ENCODE peak calls at places on chromosomes 6 and 20, in five cellular contexts. One of them, this sample, is unnamed.

GRCh38 chr6:33205172-33206026 is 944 bp downstream of the HSD17B8 start:
- DNase-seq in central memory CD4-positive, alpha-beta T cell: no peak
- DNase-seq in A172: peak; percentile 92
- DNase-seq in heart left ventricle: no peak
- DNase-seq in mammary epithelial cell: peak; percentile 73
- DNase-seq in this sample: peak; percentile 20

GRCh38 chr6:149054559-149055194 is 262.8 kb upstream of the TAB2 start:
- DNase-seq in heart left ventricle: no peak
- DNase-seq in central memory CD4-positive, alpha-beta T cell: no peak
- DNase-seq in mammary epithelial cell: no peak
- DNase-seq in A172: no peak
- DNase-seq in this sample: no peak

GRCh38 chr20:14264869-14265268 is 72.5 kb downstream of the FLRT3 start:
- DNase-seq in heart left ventricle: no peak
- DNase-seq in central memory CD4-positive, alpha-beta T cell: no peak
- DNase-seq in mammary epithelial cell: peak; percentile 9
- DNase-seq in A172: peak; percentile 5
- DNase-seq in this sample: peak; percentile 18

GRCh38 chr6:34618430-34619182 is 62.5 kb upstream of the SPDEF start:
- DNase-seq in A172: no peak
- DNase-seq in heart left ventricle: no peak
- DNase-seq in central memory CD4-positive, alpha-beta T cell: no peak
- DNase-seq in mammary epithelial cell: no peak
- DNase-seq in this sample: no peak

GRCh38 chr6:84777888-84778287 is 13.5 kb upstream of the TBX18 start:
- DNase-seq in heart left ventricle: no peak
- DNase-seq in central memory CD4-positive, alpha-beta T cell: no peak
- DNase-seq in A172: peak; percentile 23
- DNase-seq in mammary epithelial cell: peak; percentile 37
- DNase-seq in this sample: peak; percentile 35

GRCh38 chr20:11445891-11446290 is 471.8 kb upstream of the BTBD3 start:
- DNase-seq in heart left ventricle: no peak
- DNase-seq in mammary epithelial cell: no peak
- DNase-seq in A172: no peak
- DNase-seq in central memory CD4-positive, alpha-beta T cell: no peak
- DNase-seq in this sample: no peak

GRCh38 chr20:22348010-22348409 is 236.4 kb downstream of the FOXA2 start:
- DNase-seq in central memory CD4-positive, alpha-beta T cell: no peak
- DNase-seq in heart left ventricle: no peak
- DNase-seq in mammary epithelial cell: no peak
- DNase-seq in A172: no peak
- DNase-seq in this sample: no peak

GRCh38 chr6:28134015-28134414 is 7.7 kb upstream of the ZKSCAN8 start:
- DNase-seq in heart left ventricle: no peak
- DNase-seq in mammary epithelial cell: peak; percentile 21
- DNase-seq in central memory CD4-positive, alpha-beta T cell: no peak
- DNase-seq in A172: peak; percentile 46
- DNase-seq in this sample: peak; percentile 59

GRCh38 chr6:141107562-141108160 is 1025.1 kb upstream of the GJE1 start:
- DNase-seq in mammary epithelial cell: peak; percentile 91
- DNase-seq in central memory CD4-positive, alpha-beta T cell: no peak
- DNase-seq in heart left ventricle: no peak
- DNase-seq in A172: peak; percentile 51
- DNase-seq in this sample: peak; percentile 54

GRCh38 chr6:160494576-160494975 is 146.4 kb downstream of the SLC22A3 start:
- DNase-seq in A172: no peak
- DNase-seq in mammary epithelial cell: no peak
- DNase-seq in central memory CD4-positive, alpha-beta T cell: no peak
- DNase-seq in heart left ventricle: no peak
- DNase-seq in this sample: no peak

GRCh38 chr6:11975353-11975977 is 36.6 kb upstream of the HIVEP1 start:
- DNase-seq in mammary epithelial cell: no peak
- DNase-seq in central memory CD4-positive, alpha-beta T cell: no peak
- DNase-seq in A172: no peak
- DNase-seq in heart left ventricle: no peak
- DNase-seq in this sample: peak; percentile 89

GRCh38 chr6:142746524-142746923 is 198.5 kb downstream of the HIVEP2 start:
- DNase-seq in central memory CD4-positive, alpha-beta T cell: peak; percentile 21
- DNase-seq in A172: no peak
- DNase-seq in heart left ventricle: no peak
- DNase-seq in mammary epithelial cell: no peak
- DNase-seq in this sample: peak; percentile 24

GRCh38 chr6:109130065-109130464 is 34.8 kb downstream of the CEP57L1 start:
- DNase-seq in mammary epithelial cell: no peak
- DNase-seq in heart left ventricle: no peak
- DNase-seq in central memory CD4-positive, alpha-beta T cell: no peak
- DNase-seq in A172: no peak
- DNase-seq in this sample: no peak

GRCh38 chr6:109008061-109008460 is 86.6 kb downstream of the SESN1 start:
- DNase-seq in central memory CD4-positive, alpha-beta T cell: no peak
- DNase-seq in heart left ventricle: no peak
- DNase-seq in A172: no peak
- DNase-seq in mammary epithelial cell: no peak
- DNase-seq in this sample: no peak

GRCh38 chr6:21998539-21998938 is 298.3 kb downstream of the PRL start:
- DNase-seq in central memory CD4-positive, alpha-beta T cell: no peak
- DNase-seq in mammary epithelial cell: no peak
- DNase-seq in heart left ventricle: no peak
- DNase-seq in A172: no peak
- DNase-seq in this sample: peak; percentile 28

GRCh38 chr6:958531-958930 is 265.6 kb upstream of the EXOC2 start:
- DNase-seq in heart left ventricle: no peak
- DNase-seq in central memory CD4-positive, alpha-beta T cell: no peak
- DNase-seq in A172: peak; percentile 81
- DNase-seq in mammary epithelial cell: peak; percentile 6
- DNase-seq in this sample: peak; percentile 6

GRCh38 chr6:6199678-6200077 is 120.8 kb downstream of the F13A1 start:
- DNase-seq in A172: no peak
- DNase-seq in heart left ventricle: no peak
- DNase-seq in mammary epithelial cell: no peak
- DNase-seq in central memory CD4-positive, alpha-beta T cell: no peak
- DNase-seq in this sample: no peak

GRCh38 chr20:3966571-3966970 is 48.8 kb downstream of the RNF24 start:
- DNase-seq in mammary epithelial cell: no peak
- DNase-seq in heart left ventricle: no peak
- DNase-seq in central memory CD4-positive, alpha-beta T cell: no peak
- DNase-seq in A172: no peak
- DNase-seq in this sample: no peak

GRCh38 chr20:24995741-24996448 is 3.3 kb upstream of the APMAP start:
- DNase-seq in A172: peak; percentile 55
- DNase-seq in central memory CD4-positive, alpha-beta T cell: no peak
- DNase-seq in heart left ventricle: no peak
- DNase-seq in mammary epithelial cell: no peak
- DNase-seq in this sample: no peak

GRCh38 chr6:151440930-151441329 is 11.0 kb downstream of the RMND1 start:
- DNase-seq in heart left ventricle: no peak
- DNase-seq in central memory CD4-positive, alpha-beta T cell: peak; percentile 13
- DNase-seq in mammary epithelial cell: no peak
- DNase-seq in A172: no peak
- DNase-seq in this sample: no peak

GRCh38 chr6:5214570-5215052 is 46.1 kb downstream of the LYRM4 start:
- DNase-seq in mammary epithelial cell: peak; percentile 21
- DNase-seq in A172: no peak
- DNase-seq in heart left ventricle: peak; percentile 58
- DNase-seq in central memory CD4-positive, alpha-beta T cell: no peak
- DNase-seq in this sample: no peak

GRCh38 chr6:45423111-45423900 is 45.6 kb upstream of the SUPT3H start:
- DNase-seq in heart left ventricle: peak; percentile 39
- DNase-seq in A172: no peak
- DNase-seq in central memory CD4-positive, alpha-beta T cell: peak; percentile 30
- DNase-seq in mammary epithelial cell: peak; percentile 28
- DNase-seq in this sample: peak; percentile 59

GRCh38 chr6:33824461-33825154 is 20.8 kb upstream of the MLN start:
- DNase-seq in heart left ventricle: no peak
- DNase-seq in mammary epithelial cell: no peak
- DNase-seq in central memory CD4-positive, alpha-beta T cell: no peak
- DNase-seq in A172: no peak
- DNase-seq in this sample: no peak

GRCh38 chr20:24979036-24979960 is 13.3 kb downstream of the APMAP start:
- DNase-seq in mammary epithelial cell: no peak
- DNase-seq in A172: no peak
- DNase-seq in central memory CD4-positive, alpha-beta T cell: no peak
- DNase-seq in heart left ventricle: no peak
- DNase-seq in this sample: no peak

GRCh38 chr6:44081753-44082152 is 45.5 kb downstream of the MRPL14 start:
- DNase-seq in mammary epithelial cell: no peak
- DNase-seq in A172: no peak
- DNase-seq in heart left ventricle: no peak
- DNase-seq in central memory CD4-positive, alpha-beta T cell: no peak
- DNase-seq in this sample: no peak

GRCh38 chr6:2191390-2191740 is 54.0 kb downstream of the GMDS start:
- DNase-seq in A172: no peak
- DNase-seq in heart left ventricle: no peak
- DNase-seq in mammary epithelial cell: no peak
- DNase-seq in central memory CD4-positive, alpha-beta T cell: no peak
- DNase-seq in this sample: no peak

GRCh38 chr6:111846061-111846460 is 27.2 kb downstream of the FYN start:
- DNase-seq in central memory CD4-positive, alpha-beta T cell: no peak
- DNase-seq in A172: no peak
- DNase-seq in heart left ventricle: no peak
- DNase-seq in mammary epithelial cell: no peak
- DNase-seq in this sample: peak; percentile 60

GRCh38 chr6:94269256-94269655 is 849.9 kb upstream of the EPHA7 start:
- DNase-seq in A172: no peak
- DNase-seq in mammary epithelial cell: no peak
- DNase-seq in heart left ventricle: no peak
- DNase-seq in central memory CD4-positive, alpha-beta T cell: no peak
- DNase-seq in this sample: no peak

GRCh38 chr6:49336514-49337131 is 126.4 kb downstream of the MMUT start:
- DNase-seq in central memory CD4-positive, alpha-beta T cell: no peak
- DNase-seq in A172: peak; percentile 42
- DNase-seq in heart left ventricle: no peak
- DNase-seq in mammary epithelial cell: peak; percentile 12
- DNase-seq in this sample: no peak

GRCh38 chr6:36719126-36719525 is 21.5 kb downstream of the RAB44 start:
- DNase-seq in A172: no peak
- DNase-seq in central memory CD4-positive, alpha-beta T cell: no peak
- DNase-seq in mammary epithelial cell: no peak
- DNase-seq in heart left ventricle: no peak
- DNase-seq in this sample: no peak

GRCh38 chr6:74167506-74167905 is 471.5 kb downstream of the CD109 start:
- DNase-seq in A172: no peak
- DNase-seq in mammary epithelial cell: no peak
- DNase-seq in central memory CD4-positive, alpha-beta T cell: no peak
- DNase-seq in heart left ventricle: no peak
- DNase-seq in this sample: no peak

This sample was measured in myocyte.